ENCODE peak calls at places on chromosomes 12 and 14, in six cellular contexts. F, H, R, S, N and W are unnamed samples. For H3K4me1 and H3K27me3, the result is how much of the 10 kb centered on the place peaks cover.

GRCh38 chr14:58428011-58428807 is 690 bp downstream of the KIAA0586 start:
- DNase-seq in F (peak), H (peak), R (no peak), S (no peak), N (peak), W (no peak)

GRCh38 chr14:98022541-98023520 is 1225.6 kb downstream of the VRK1 start:
- DNase-seq in F (peak), H (no peak), R (no peak), S (no peak), N (no peak), W (no peak)

GRCh38 chr14:98136420-98136819 is 1135.6 kb downstream of the BCL11B start:
- DNase-seq in F (no peak), H (no peak), R (no peak), S (no peak), N (no peak), W (no peak)

GRCh38 chr14:71183856-71184255 is 276.6 kb downstream of the PCNX1 start:
- DNase-seq in F (peak), H (peak), R (no peak), S (no peak), N (no peak), W (no peak)

GRCh38 chr12:54861927-54862326 is 7.6 kb downstream of the MUCL1 start:
- DNase-seq in F (no peak), H (no peak), R (no peak), S (no peak), N (no peak), W (no peak)

GRCh38 chr12:115096673-115097349 is 412.8 kb upstream of the TBX3 start:
- DNase-seq in F (no peak), H (no peak), R (no peak), S (no peak), N (peak), W (no peak)

GRCh38 chr14:94394594-94395305 is 6.3 kb upstream of the SERPINA1 start:
- DNase-seq in F (no peak), H (no peak), R (peak), S (peak), N (peak), W (no peak)

GRCh38 chr12:121278450-121279375 is 17.8 kb downstream of the CAMKK2 start:
- DNase-seq in F (no peak), H (no peak), R (no peak), S (no peak), N (peak), W (no peak)

GRCh38 chr12:116313194-116313910 is 35.9 kb upstream of the MED13L start:
- DNase-seq in F (no peak), H (no peak), R (no peak), S (no peak), N (no peak), W (no peak)

GRCh38 chr14:33596211-33597080 is 354.4 kb downstream of the EGLN3 start:
- DNase-seq in F (no peak), H (no peak), R (no peak), S (no peak), N (no peak), W (no peak)

GRCh38 chr12:75853621-75854020 is 178.0 kb downstream of the PHLDA1 start:
- DNase-seq in F (peak), H (no peak), R (no peak), S (no peak), N (no peak), W (no peak)

GRCh38 chr14:31950760-31951637 is 126.1 kb upstream of the ARHGAP5 start:
- DNase-seq in F (peak), H (peak), R (no peak), S (peak), N (no peak), W (no peak)

DNA sequence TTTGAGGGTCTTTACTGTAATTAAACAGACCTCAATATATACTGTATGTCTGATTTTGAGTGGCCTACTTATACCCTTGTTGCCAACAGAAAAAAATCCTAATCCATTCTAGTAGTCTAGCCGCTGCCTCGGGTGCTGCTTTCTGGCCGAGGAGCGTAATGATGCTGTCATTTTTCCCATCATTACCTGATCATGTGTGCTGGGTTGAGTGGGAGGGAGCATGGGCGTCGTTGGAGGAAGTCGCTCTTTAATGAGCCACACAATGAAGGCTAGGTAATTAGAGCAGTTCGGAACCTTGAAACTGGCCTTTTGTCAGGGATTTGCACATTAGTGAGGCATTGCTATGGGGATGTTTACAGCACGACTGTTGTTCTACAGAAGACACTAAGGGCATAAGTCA is 76.1 kb upstream of the RFX4 start:
- DNase-seq in F (no peak), H (no peak), R (no peak), S (no peak), N (no peak), W (no peak)
- H3K4me1 ChIP-seq in F (under half), H (under half), R (under half), S (under half), N (under half), W (under half)

GRCh38 chr12:107320031-107320928 is 226.9 kb upstream of the CRY1 start:
- DNase-seq in F (peak), H (peak), R (no peak), S (no peak), N (no peak), W (no peak)

GRCh38 chr12:107319536-107320030 is 226.2 kb upstream of the CRY1 start:
- DNase-seq in F (peak), H (peak), R (no peak), S (no peak), N (no peak), W (no peak)

GRCh38 chr12:107325075-107325474 is 231.7 kb upstream of the CRY1 start:
- DNase-seq in F (no peak), H (no peak), R (no peak), S (no peak), N (no peak), W (no peak)

GRCh38 chr12:107320929-107321618 is 227.7 kb upstream of the CRY1 start:
- DNase-seq in F (peak), H (peak), R (no peak), S (no peak), N (no peak), W (peak)

GRCh38 chr12:107322063-107322462 is 228.7 kb upstream of the CRY1 start:
- DNase-seq in F (no peak), H (no peak), R (no peak), S (no peak), N (no peak), W (no peak)
- H3K27me3 ChIP-seq in F (half or more), H (half or more), R (half or more), S (half or more), N (half or more), W (under half)

DNA sequence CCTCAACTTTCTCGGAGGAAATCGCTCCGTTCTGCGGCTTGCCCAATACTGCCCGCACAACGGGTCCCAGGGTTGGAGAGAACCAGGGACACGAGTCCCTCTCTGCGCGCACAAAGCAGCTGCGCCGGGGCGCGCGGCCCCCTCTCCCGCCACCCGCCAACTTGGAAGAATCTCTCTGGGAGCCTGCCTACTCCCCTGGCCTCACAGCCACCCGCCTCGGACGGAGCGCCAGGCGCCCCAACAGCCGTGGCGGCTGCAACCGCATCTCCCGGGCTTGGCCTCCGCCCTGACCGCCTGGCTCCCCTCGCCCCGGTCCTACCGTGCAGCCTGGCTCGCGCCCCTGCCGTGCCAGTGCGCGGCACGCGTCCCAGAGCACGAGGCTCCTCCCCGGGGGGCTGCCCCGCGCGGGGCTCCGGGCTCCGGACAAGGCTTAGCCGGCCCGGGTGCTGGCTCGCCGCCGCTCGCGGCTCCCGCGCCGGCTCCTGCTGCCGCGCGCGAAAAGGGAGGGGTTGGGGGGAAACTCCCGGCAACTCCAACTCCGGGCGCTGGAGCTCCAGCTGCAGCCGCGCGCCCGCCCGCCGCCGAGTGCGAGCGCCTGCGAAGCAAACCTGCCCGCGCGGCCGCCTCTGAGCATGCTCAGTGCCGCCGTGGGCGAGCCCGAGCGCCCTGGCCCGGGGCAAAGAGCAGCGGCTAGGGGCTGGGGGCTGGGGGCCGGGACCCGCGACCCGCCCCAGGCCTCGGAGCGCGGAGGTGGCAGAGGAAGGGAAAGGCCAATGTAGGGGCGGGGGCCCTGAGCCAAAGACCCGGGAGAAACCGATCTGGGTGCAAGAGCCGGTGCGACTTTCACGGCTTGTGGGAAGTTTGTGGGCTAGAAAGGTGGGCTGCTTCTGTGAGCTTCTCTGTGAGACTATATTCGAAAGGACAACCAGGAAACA is at the start of gene STXBP6:
- DNase-seq in F (peak), H (peak), R (peak), S (peak), N (peak), W (no peak)
- H3K4me1 ChIP-seq in F (under half), H (under half), R (under half), S (under half), N (under half), W (under half)

GRCh38 chr14:36583242-36584166 is 1.1 kb upstream of the NKX2-8 start:
- DNase-seq in F (peak), H (no peak), R (no peak), S (no peak), N (no peak), W (no peak)
- H3K27me3 ChIP-seq in F (half or more), H (half or more), R (half or more), S (half or more), N (half or more), W (half or more)

GRCh38 chr12:563899-564298 is 99.3 kb downstream of the NINJ2 start:
- DNase-seq in F (no peak), H (no peak), R (no peak), S (no peak), N (no peak), W (no peak)
- H3K4me1 ChIP-seq in F (under half), H (under half), R (under half), S (under half), N (under half), W (under half)

DNA sequence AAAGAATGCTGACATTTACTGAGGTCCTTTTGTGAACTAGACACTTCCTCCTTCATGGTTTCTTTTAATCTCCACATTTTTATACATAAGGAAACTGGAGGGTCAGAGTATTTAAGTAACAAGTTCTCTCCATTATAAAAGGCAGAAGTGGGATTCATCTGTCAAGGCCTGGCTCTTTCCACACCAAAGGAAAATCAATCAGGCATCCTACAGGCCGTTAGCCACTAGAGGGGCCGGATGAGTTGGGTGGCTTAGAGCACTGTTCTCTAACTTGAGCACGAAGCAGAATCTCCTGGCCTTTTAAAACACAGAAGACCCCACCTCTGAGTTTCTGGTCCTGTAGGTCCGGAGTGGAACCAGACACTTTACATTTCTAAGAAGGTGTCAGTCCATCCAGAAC is 36.8 kb upstream of the NINJ2 start:
- DNase-seq in F (peak), H (no peak), R (no peak), S (no peak), N (no peak), W (no peak)
- H3K27me3 ChIP-seq in F (under half), H (under half), R (under half), S (under half), N (under half), W (under half)